ENCODE peak calls at places on chromosomes 2 and 18, in five cellular contexts. Q, L, N, M and A are unnamed samples.

GRCh38 chr2:203453858-203454451 is 81.1 kb downstream of the RAPH1 start:
- DNase-seq in Q (peak; percentile 61), N (no peak), L (peak; percentile 22), M (peak; percentile 69), A (peak; percentile 79)

GRCh38 chr2:189210250-189211075 is 30.9 kb upstream of the COL5A2 start:
- DNase-seq in N (no peak), L (no peak), Q (peak; percentile 98), M (peak; percentile 78), A (peak; percentile 93)

GRCh38 chr2:61658841-61659780 is 121.0 kb upstream of the XPO1 start:
- DNase-seq in M (peak; percentile 86), Q (peak; percentile 47), L (no peak), N (no peak), A (peak; percentile 77)

GRCh38 chr2:72917138-72917874 is at the start of gene EMX1:
- DNase-seq in L (peak; percentile 64), M (peak; percentile 63), Q (no peak), N (no peak), A (no peak)

GRCh38 chr2:6148887-6149286 is 456.7 kb downstream of the SOX11 start:
- DNase-seq in M (no peak), Q (peak; percentile 52), N (no peak), L (no peak), A (no peak)

GRCh38 chr2:207126724-207127314 is 38.9 kb downstream of the KLF7 start:
- DNase-seq in N (no peak), L (no peak), Q (peak; percentile 42), M (peak; percentile 22), A (no peak)

GRCh38 chr2:18630101-18630500 is 40.7 kb upstream of the NT5C1B start:
- DNase-seq in Q (peak; percentile 28), M (no peak), L (no peak), N (no peak), A (no peak)

GRCh38 chr2:214593723-214594122 is 182.9 kb downstream of the VWC2L start:
- DNase-seq in L (no peak), Q (peak; percentile 94), N (no peak), M (no peak), A (no peak)

GRCh38 chr2:100786297-100786658 is 33.7 kb upstream of the NPAS2 start:
- DNase-seq in L (no peak), N (no peak), Q (peak; percentile 91), M (peak; percentile 84), A (no peak)

GRCh38 chr2:53445376-53446072 is 322.1 kb upstream of the CHAC2 start:
- DNase-seq in M (no peak), N (no peak), L (no peak), Q (peak; percentile 48), A (no peak)

GRCh38 chr18:59001166-59001565 is 136.5 kb downstream of the ZNF532 start:
- DNase-seq in N (no peak), M (no peak), Q (no peak), L (no peak), A (no peak)

GRCh38 chr2:200298816-200299215 is 7.7 kb upstream of the SPATS2L start:
- DNase-seq in L (no peak), Q (no peak), N (no peak), M (no peak), A (no peak)

GRCh38 chr2:205730701-205731271 is 48.5 kb downstream of the NRP2 start:
- DNase-seq in L (no peak), M (no peak), Q (peak; percentile 52), N (no peak), A (no peak)

GRCh38 chr18:76487782-76488181 is 7.3 kb downstream of the ZNF516 start:
- DNase-seq in M (peak; percentile 15), Q (no peak), N (no peak), L (peak; percentile 19), A (no peak)

GRCh38 chr2:204115288-204115687 is 178.7 kb downstream of the ICOS start:
- DNase-seq in Q (no peak), M (no peak), L (no peak), N (no peak), A (no peak)

GRCh38 chr2:165054667-165055066 is 99.3 kb upstream of the SLC38A11 start:
- DNase-seq in M (no peak), N (no peak), L (no peak), Q (no peak), A (peak; percentile 79)

GRCh38 chr2:197191177-197191947 is 119.2 kb downstream of the ANKRD44 start:
- DNase-seq in L (no peak), Q (peak; percentile 50), M (peak; percentile 64), N (no peak), A (peak; percentile 81)

GRCh38 chr18:77108001-77108692 is 24.4 kb downstream of the MBP start:
- DNase-seq in L (no peak), Q (peak; percentile 82), M (peak; percentile 95), N (no peak), A (peak; percentile 74)

GRCh38 chr2:39468574-39469331 is 31.7 kb upstream of the MAP4K3 start:
- DNase-seq in L (no peak), Q (no peak), N (no peak), M (no peak), A (no peak)